ENCODE peak calls at places on chromosomes 13 and 19, in seven cellular contexts. One of them, this sample, is unnamed.

GRCh38 chr13:47085346-47085745 is 188.5 kb upstream of the HTR2A start:
- DNase-seq in pancreas: no peak
- DNase-seq in neural progenitor cell: no peak
- DNase-seq in brain microvascular endothelial cell: no peak
- DNase-seq in psoas muscle: no peak
- DNase-seq in tibial nerve: no peak
- DNase-seq in A549: no peak
- DNase-seq in this sample: no peak

GRCh38 chr13:95833126-95833525 is 156.2 kb downstream of the DNAJC3 start:
- DNase-seq in A549: no peak
- DNase-seq in pancreas: no peak
- DNase-seq in brain microvascular endothelial cell: no peak
- DNase-seq in psoas muscle: no peak
- DNase-seq in tibial nerve: no peak
- DNase-seq in neural progenitor cell: no peak
- DNase-seq in this sample: no peak

GRCh38 chr13:75621147-75621546 is 15.0 kb upstream of the LMO7 start:
- DNase-seq in pancreas: no peak
- DNase-seq in A549: no peak
- DNase-seq in tibial nerve: no peak
- DNase-seq in brain microvascular endothelial cell: peak
- DNase-seq in psoas muscle: no peak
- DNase-seq in neural progenitor cell: no peak
- DNase-seq in this sample: no peak

GRCh38 chr13:94928127-94928526 is 215.8 kb upstream of the SOX21 start:
- DNase-seq in tibial nerve: no peak
- DNase-seq in neural progenitor cell: no peak
- DNase-seq in A549: no peak
- DNase-seq in brain microvascular endothelial cell: no peak
- DNase-seq in psoas muscle: no peak
- DNase-seq in pancreas: no peak
- DNase-seq in this sample: no peak

GRCh38 chr13:70310720-70311119 is 202.5 kb upstream of the KLHL1 start:
- DNase-seq in psoas muscle: no peak
- DNase-seq in brain microvascular endothelial cell: peak
- DNase-seq in tibial nerve: no peak
- DNase-seq in neural progenitor cell: peak
- DNase-seq in A549: no peak
- DNase-seq in pancreas: no peak
- DNase-seq in this sample: no peak

GRCh38 chr19:52270266-52270885 is 989 bp downstream of the ZNF766 start:
- DNase-seq in psoas muscle: no peak
- DNase-seq in tibial nerve: no peak
- DNase-seq in pancreas: peak
- DNase-seq in neural progenitor cell: peak
- DNase-seq in A549: peak
- DNase-seq in brain microvascular endothelial cell: no peak
- DNase-seq in this sample: no peak

GRCh38 chr19:58570770-58571574 is 2.2 kb downstream of the MZF1 start:
- DNase-seq in tibial nerve: no peak
- DNase-seq in brain microvascular endothelial cell: no peak
- DNase-seq in A549: no peak
- DNase-seq in psoas muscle: no peak
- DNase-seq in pancreas: peak
- DNase-seq in neural progenitor cell: no peak
- DNase-seq in this sample: peak

GRCh38 chr13:80054806-80055205 is 286.1 kb downstream of the SPRY2 start:
- DNase-seq in tibial nerve: no peak
- DNase-seq in brain microvascular endothelial cell: no peak
- DNase-seq in psoas muscle: no peak
- DNase-seq in A549: no peak
- DNase-seq in pancreas: no peak
- DNase-seq in neural progenitor cell: no peak
- DNase-seq in this sample: no peak

GRCh38 chr13:111911754-111912452 is 155.0 kb upstream of the SOX1 start:
- DNase-seq in neural progenitor cell: no peak
- DNase-seq in pancreas: no peak
- DNase-seq in A549: no peak
- DNase-seq in tibial nerve: no peak
- DNase-seq in psoas muscle: no peak
- DNase-seq in brain microvascular endothelial cell: no peak
- DNase-seq in this sample: no peak

GRCh38 chr13:23898101-23898500 is 799 bp upstream of the C1QTNF9B start:
- DNase-seq in pancreas: no peak
- DNase-seq in brain microvascular endothelial cell: no peak
- DNase-seq in neural progenitor cell: no peak
- DNase-seq in psoas muscle: no peak
- DNase-seq in A549: no peak
- DNase-seq in tibial nerve: no peak
- DNase-seq in this sample: no peak

GRCh38 chr19:17358395-17358794 is 18.7 kb downstream of the PLVAP start:
- DNase-seq in A549: peak
- DNase-seq in psoas muscle: no peak
- DNase-seq in tibial nerve: no peak
- DNase-seq in pancreas: no peak
- DNase-seq in neural progenitor cell: no peak
- DNase-seq in brain microvascular endothelial cell: peak
- DNase-seq in this sample: no peak

GRCh38 chr13:26446751-26447150 is 110.7 kb upstream of the WASF3 start:
- DNase-seq in neural progenitor cell: no peak
- DNase-seq in tibial nerve: no peak
- DNase-seq in pancreas: no peak
- DNase-seq in psoas muscle: no peak
- DNase-seq in brain microvascular endothelial cell: no peak
- DNase-seq in A549: no peak
- DNase-seq in this sample: no peak

GRCh38 chr19:1097810-1098176 is 2.6 kb upstream of the POLR2E start:
- DNase-seq in A549: no peak
- DNase-seq in neural progenitor cell: no peak
- DNase-seq in pancreas: no peak
- DNase-seq in brain microvascular endothelial cell: no peak
- DNase-seq in psoas muscle: peak
- DNase-seq in tibial nerve: no peak
- DNase-seq in this sample: no peak

GRCh38 chr13:73870036-73870741 is 264.0 kb downstream of the KLF12 start:
- DNase-seq in brain microvascular endothelial cell: no peak
- DNase-seq in pancreas: no peak
- DNase-seq in A549: no peak
- DNase-seq in psoas muscle: no peak
- DNase-seq in tibial nerve: no peak
- DNase-seq in neural progenitor cell: no peak
- DNase-seq in this sample: no peak

GRCh38 chr13:27712421-27712820 is 79.9 kb upstream of the GSX1 start:
- DNase-seq in pancreas: no peak
- DNase-seq in psoas muscle: no peak
- DNase-seq in brain microvascular endothelial cell: peak
- DNase-seq in A549: no peak
- DNase-seq in tibial nerve: peak
- DNase-seq in neural progenitor cell: no peak
- DNase-seq in this sample: no peak

GRCh38 chr19:51371186-51371690 is 1.2 kb downstream of the NKG7 start:
- DNase-seq in A549: no peak
- DNase-seq in tibial nerve: no peak
- DNase-seq in brain microvascular endothelial cell: no peak
- DNase-seq in pancreas: no peak
- DNase-seq in psoas muscle: peak
- DNase-seq in neural progenitor cell: no peak
- DNase-seq in this sample: no peak

DNA sequence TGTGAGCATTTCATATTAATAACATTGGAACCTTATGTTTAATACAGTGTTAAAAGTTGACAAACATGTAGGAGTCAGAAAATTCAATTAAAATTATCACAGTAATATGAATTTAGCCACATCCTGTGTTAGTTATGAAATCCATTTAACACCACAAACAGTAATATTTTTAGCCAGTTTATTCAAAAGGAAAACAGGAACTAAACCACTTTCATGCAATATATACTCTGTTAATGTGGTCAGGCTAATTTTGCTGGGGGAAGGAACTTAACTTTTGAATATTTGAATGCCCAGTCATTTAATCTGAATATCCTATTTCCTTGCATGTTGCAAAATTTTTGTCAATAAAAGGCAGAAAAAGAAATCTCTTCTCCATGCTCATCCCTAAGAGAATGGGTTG is 14.9 kb upstream of the ALOX5AP start:
- DNase-seq in tibial nerve: no peak
- DNase-seq in pancreas: no peak
- DNase-seq in neural progenitor cell: no peak
- DNase-seq in A549: no peak
- DNase-seq in psoas muscle: no peak
- DNase-seq in brain microvascular endothelial cell: no peak
- DNase-seq in this sample: no peak
- H3K4me3 ChIP-seq in tibial nerve: no peak
- H3K4me3 ChIP-seq in pancreas: no peak
- H3K4me3 ChIP-seq in neural progenitor cell: no peak
- H3K4me3 ChIP-seq in A549: no peak
- H3K4me3 ChIP-seq in psoas muscle: no peak
- H3K4me3 ChIP-seq in brain microvascular endothelial cell: no peak
- H3K4me3 ChIP-seq in this sample: no peak

DNA sequence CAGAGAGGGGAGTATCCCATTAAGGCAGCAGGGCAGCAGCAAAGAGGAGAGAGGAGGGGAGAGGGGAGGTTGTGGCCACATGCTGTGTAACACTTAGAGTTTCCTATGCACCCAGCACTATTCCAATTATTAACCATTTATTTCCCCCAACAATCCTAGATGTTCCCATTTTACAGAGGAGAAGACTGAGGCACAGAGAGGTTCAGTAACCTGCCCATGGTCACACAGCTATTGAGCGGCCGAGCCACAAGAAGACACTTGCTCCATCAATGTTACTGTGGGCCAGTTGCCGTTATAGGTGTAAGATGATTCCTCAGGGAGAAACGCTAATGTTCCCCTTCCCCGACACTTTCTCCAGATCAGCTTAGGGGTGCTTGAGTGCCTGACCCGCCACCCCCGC is 69.2 kb downstream of the INSR start:
- DNase-seq in psoas muscle: no peak
- DNase-seq in pancreas: no peak
- DNase-seq in A549: no peak
- DNase-seq in brain microvascular endothelial cell: no peak
- DNase-seq in neural progenitor cell: no peak
- DNase-seq in tibial nerve: no peak
- DNase-seq in this sample: no peak
- H3K27ac ChIP-seq in psoas muscle: no peak
- H3K27ac ChIP-seq in pancreas: no peak
- H3K27ac ChIP-seq in A549: no peak
- H3K27ac ChIP-seq in brain microvascular endothelial cell: no peak
- H3K27ac ChIP-seq in neural progenitor cell: no peak
- H3K27ac ChIP-seq in tibial nerve: peak
- H3K27ac ChIP-seq in this sample: no peak

DNA sequence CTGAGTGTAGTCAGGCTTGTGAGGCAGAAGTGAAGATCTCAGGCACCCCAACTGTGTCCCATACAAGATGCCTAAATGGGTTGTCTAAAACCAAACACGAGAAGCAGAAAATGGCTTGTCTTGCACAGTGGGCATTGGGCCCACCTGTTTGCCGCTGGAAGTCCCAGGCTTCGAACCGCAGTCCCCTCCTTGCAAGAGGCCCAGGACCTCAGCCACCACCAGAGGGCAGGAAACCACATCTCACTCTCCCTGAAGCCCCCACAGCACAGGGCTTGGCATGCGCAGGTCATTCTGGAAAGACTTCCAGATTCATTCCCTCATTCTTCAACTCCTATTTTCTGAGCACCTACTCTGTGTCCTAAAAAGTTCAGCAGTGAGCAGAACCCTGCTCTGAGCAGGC is 973.7 kb downstream of the UQCRFS1 start:
- DNase-seq in tibial nerve: no peak
- DNase-seq in neural progenitor cell: peak
- DNase-seq in psoas muscle: no peak
- DNase-seq in pancreas: no peak
- DNase-seq in brain microvascular endothelial cell: no peak
- DNase-seq in A549: no peak
- DNase-seq in this sample: no peak
- TF ChIP-seq CTCF in tibial nerve: no peak
- TF ChIP-seq CTCF in neural progenitor cell: peak
- TF ChIP-seq CTCF in psoas muscle: no peak
- TF ChIP-seq CTCF in pancreas: no peak
- TF ChIP-seq CTCF in brain microvascular endothelial cell: peak
- TF ChIP-seq CTCF in A549: no peak
- TF ChIP-seq CTCF in this sample: no peak

DNA sequence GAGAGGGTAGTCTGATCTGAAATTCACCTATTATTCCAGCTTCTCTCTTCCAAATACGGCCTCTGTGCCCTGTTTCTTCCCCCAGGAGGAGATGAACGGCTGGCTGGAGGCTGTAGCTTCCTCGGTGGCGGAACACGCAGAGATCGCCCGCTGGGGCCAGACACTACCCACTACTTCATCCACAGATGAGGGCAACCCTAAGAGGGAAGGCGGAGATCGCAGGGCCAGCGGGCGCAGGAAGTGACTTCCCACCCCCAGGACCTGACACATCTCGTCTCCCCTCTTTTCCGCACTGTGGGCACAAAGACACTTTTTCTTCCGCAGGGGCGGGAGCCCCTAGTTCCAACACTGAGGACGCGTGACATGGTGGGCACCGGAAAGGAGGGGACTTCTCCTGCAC is 1.3 kb upstream of the SHKBP1 start:
- DNase-seq in pancreas: no peak
- DNase-seq in tibial nerve: no peak
- DNase-seq in psoas muscle: no peak
- DNase-seq in A549: no peak
- DNase-seq in neural progenitor cell: no peak
- DNase-seq in brain microvascular endothelial cell: no peak
- DNase-seq in this sample: no peak
- H3K4me3 ChIP-seq in pancreas: no peak
- H3K4me3 ChIP-seq in tibial nerve: no peak
- H3K4me3 ChIP-seq in psoas muscle: no peak
- H3K4me3 ChIP-seq in A549: no peak
- H3K4me3 ChIP-seq in neural progenitor cell: no peak
- H3K4me3 ChIP-seq in brain microvascular endothelial cell: no peak
- H3K4me3 ChIP-seq in this sample: no peak

DNA sequence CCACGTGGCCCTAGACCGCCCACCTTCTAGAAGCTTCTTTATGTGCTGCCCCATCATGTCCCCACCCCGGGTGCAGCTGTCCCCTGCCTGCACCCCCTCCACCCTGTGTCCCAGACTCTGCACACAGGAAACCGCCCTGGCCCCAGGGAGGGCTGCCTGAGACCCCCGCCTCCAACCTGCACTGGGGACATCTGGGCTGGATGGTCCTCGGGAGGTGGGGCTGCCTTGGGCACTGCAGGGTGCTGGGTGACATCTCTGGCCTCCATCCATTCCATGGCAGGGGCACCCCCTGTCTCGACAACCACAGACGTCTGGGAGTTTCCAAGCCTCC is 17.8 kb upstream of the ZBTB7A start:
- DNase-seq in neural progenitor cell: no peak
- DNase-seq in tibial nerve: no peak
- DNase-seq in pancreas: no peak
- DNase-seq in brain microvascular endothelial cell: no peak
- DNase-seq in A549: no peak
- DNase-seq in psoas muscle: no peak
- DNase-seq in this sample: no peak
- H3K27ac ChIP-seq in neural progenitor cell: no peak
- H3K27ac ChIP-seq in tibial nerve: peak
- H3K27ac ChIP-seq in pancreas: no peak
- H3K27ac ChIP-seq in brain microvascular endothelial cell: no peak
- H3K27ac ChIP-seq in A549: no peak
- H3K27ac ChIP-seq in psoas muscle: no peak
- H3K27ac ChIP-seq in this sample: no peak

GRCh38 chr19:11237321-11237720 is 2.1 kb upstream of the ANGPTL8 start:
- DNase-seq in brain microvascular endothelial cell: no peak
- DNase-seq in psoas muscle: no peak
- DNase-seq in A549: no peak
- DNase-seq in neural progenitor cell: no peak
- DNase-seq in tibial nerve: no peak
- DNase-seq in pancreas: no peak
- DNase-seq in this sample: no peak
- TF ChIP-seq CTCF in brain microvascular endothelial cell: no peak
- TF ChIP-seq CTCF in psoas muscle: no peak
- TF ChIP-seq CTCF in A549: no peak
- TF ChIP-seq CTCF in neural progenitor cell: no peak
- TF ChIP-seq CTCF in tibial nerve: no peak
- TF ChIP-seq CTCF in pancreas: no peak
- TF ChIP-seq CTCF in this sample: no peak

This sample was measured in dorsolateral prefrontal cortex.